ENCODE peak calls at places on chromosomes 12 and 14, in seven cellular contexts. H, I, X, P, S, M and Z are unnamed samples.

GRCh38 chr12:7209958-7210357 is 20.5 kb downstream of the PEX5 start:
- DNase-seq in I (no peak), S (no peak), X (no peak), H (no peak), P (no peak), M (no peak), Z (no peak)

GRCh38 chr12:114777052-114777451 is 93.1 kb upstream of the TBX3 start:
- DNase-seq in X (no peak), H (no peak), I (no peak), P (no peak), S (no peak), M (no peak), Z (no peak)

GRCh38 chr12:107396991-107397390 is 288.6 kb upstream of the PWP1 start:
- DNase-seq in I (no peak), S (no peak), P (peak; percentile 41), X (no peak), H (no peak), M (no peak), Z (no peak)

GRCh38 chr12:33669349-33669748 is 229.7 kb upstream of the SYT10 start:
- DNase-seq in I (no peak), H (no peak), P (no peak), M (no peak), X (no peak), S (no peak), Z (no peak)

GRCh38 chr14:70315942-70316341 is 43.5 kb downstream of the COX16 start:
- DNase-seq in I (no peak), M (no peak), S (no peak), H (no peak), X (no peak), P (no peak), Z (no peak)

GRCh38 chr12:91620949-91621348 is 438.3 kb upstream of the DCN start:
- DNase-seq in P (no peak), H (no peak), M (no peak), S (no peak), I (no peak), X (no peak), Z (no peak)

GRCh38 chr12:102596016-102596415 is 115.7 kb upstream of the IGF1 start:
- DNase-seq in M (no peak), I (no peak), X (no peak), P (no peak), S (no peak), H (no peak), Z (no peak)

GRCh38 chr14:95098984-95099599 is 58.2 kb downstream of the DICER1 start:
- DNase-seq in H (peak; percentile 63), P (peak; percentile 39), S (no peak), I (peak; percentile 57), X (peak; percentile 33), M (no peak), Z (no peak)

GRCh38 chr12:19683178-19683927 is 244.1 kb downstream of the AEBP2 start:
- DNase-seq in I (no peak), P (peak; percentile 33), H (no peak), S (no peak), M (no peak), X (no peak), Z (no peak)

GRCh38 chr12:113461666-113462065 is 10.0 kb downstream of the LHX5 start:
- DNase-seq in I (no peak), M (no peak), X (no peak), S (no peak), H (no peak), P (peak; percentile 77), Z (no peak)

GRCh38 chr12:31005944-31006361 is 67.7 kb upstream of the DDX11 start:
- DNase-seq in S (no peak), H (no peak), P (peak; percentile 48), M (no peak), X (no peak), I (no peak), Z (no peak)

GRCh38 chr12:101459642-101460346 is 15.3 kb upstream of the SPIC start:
- DNase-seq in P (peak; percentile 94), I (no peak), S (no peak), X (no peak), H (peak; percentile 46), M (no peak), Z (no peak)

GRCh38 chr14:52950898-52951729 is at the start of gene FERMT2:
- DNase-seq in M (no peak), H (peak; percentile 86), I (peak; percentile 92), S (peak; percentile 1), X (peak; percentile 50), P (peak; percentile 78), Z (peak; percentile 14)

GRCh38 chr12:115569694-115570093 is 707.8 kb downstream of the MED13L start:
- DNase-seq in M (no peak), P (no peak), H (no peak), S (no peak), I (no peak), X (no peak), Z (no peak)

GRCh38 chr14:63764103-63764502 is 36.2 kb upstream of the SGPP1 start:
- DNase-seq in S (no peak), I (no peak), X (no peak), M (no peak), P (no peak), H (no peak), Z (no peak)

GRCh38 chr12:51540996-51541395 is 50.0 kb upstream of the SCN8A start:
- DNase-seq in H (no peak), P (no peak), M (no peak), S (no peak), I (no peak), X (no peak), Z (no peak)

GRCh38 chr12:26651036-26651435 is 182.0 kb downstream of the ITPR2 start:
- DNase-seq in X (no peak), S (no peak), I (no peak), M (no peak), P (no peak), H (no peak), Z (no peak)

GRCh38 chr12:110849748-110850403 is 3.1 kb downstream of the CCDC63 start:
- DNase-seq in S (no peak), P (no peak), M (no peak), X (no peak), I (no peak), H (no peak), Z (no peak)

GRCh38 chr12:84172823-84173424 is 739.7 kb downstream of the SLC6A15 start:
- DNase-seq in I (no peak), S (no peak), X (no peak), P (no peak), H (no peak), M (no peak), Z (no peak)

GRCh38 chr14:31945074-31945613 is 132.0 kb upstream of the ARHGAP5 start:
- DNase-seq in P (no peak), H (no peak), I (no peak), X (no peak), M (no peak), S (peak; percentile 13), Z (peak; percentile 91)

GRCh38 chr12:48968467-48968866 is 3.1 kb downstream of the WNT10B start:
- DNase-seq in P (no peak), H (no peak), S (no peak), X (no peak), M (no peak), I (no peak), Z (no peak)

GRCh38 chr12:131101006-131101405 is 147.3 kb downstream of the ADGRD1 start:
- DNase-seq in X (no peak), M (no peak), S (no peak), H (peak; percentile 5), I (no peak), P (no peak), Z (no peak)

GRCh38 chr12:46387697-46388096 is 15.1 kb upstream of the SLC38A2 start:
- DNase-seq in S (no peak), P (no peak), X (no peak), M (no peak), H (no peak), I (no peak), Z (peak; percentile 37)
- H3K4me3 ChIP-seq in S (no peak overlapping the region), P (no peak overlapping the region), X (no peak overlapping the region), M (no peak overlapping the region), H (no peak overlapping the region), I (no peak overlapping the region), Z (peak overlapping the region; percentile 1)

GRCh38 chr12:96035283-96036236 is at the start of gene LTA4H:
- DNase-seq in M (peak; percentile 94), H (peak; percentile 98), I (peak; percentile 93), P (peak; percentile 97), S (peak; percentile 97), X (peak; percentile 98), Z (peak; percentile 98)
- H3K27ac ChIP-seq in M (peak within 1 kb of the TSS; percentile 84), H (peak within 1 kb of the TSS; percentile 89), I (peak within 1 kb of the TSS; percentile 80), P (peak within 1 kb of the TSS; percentile 90), S (peak within 1 kb of the TSS; percentile 83), X (no peak within 1 kb of the TSS), Z (peak within 1 kb of the TSS; percentile 75)

DNA sequence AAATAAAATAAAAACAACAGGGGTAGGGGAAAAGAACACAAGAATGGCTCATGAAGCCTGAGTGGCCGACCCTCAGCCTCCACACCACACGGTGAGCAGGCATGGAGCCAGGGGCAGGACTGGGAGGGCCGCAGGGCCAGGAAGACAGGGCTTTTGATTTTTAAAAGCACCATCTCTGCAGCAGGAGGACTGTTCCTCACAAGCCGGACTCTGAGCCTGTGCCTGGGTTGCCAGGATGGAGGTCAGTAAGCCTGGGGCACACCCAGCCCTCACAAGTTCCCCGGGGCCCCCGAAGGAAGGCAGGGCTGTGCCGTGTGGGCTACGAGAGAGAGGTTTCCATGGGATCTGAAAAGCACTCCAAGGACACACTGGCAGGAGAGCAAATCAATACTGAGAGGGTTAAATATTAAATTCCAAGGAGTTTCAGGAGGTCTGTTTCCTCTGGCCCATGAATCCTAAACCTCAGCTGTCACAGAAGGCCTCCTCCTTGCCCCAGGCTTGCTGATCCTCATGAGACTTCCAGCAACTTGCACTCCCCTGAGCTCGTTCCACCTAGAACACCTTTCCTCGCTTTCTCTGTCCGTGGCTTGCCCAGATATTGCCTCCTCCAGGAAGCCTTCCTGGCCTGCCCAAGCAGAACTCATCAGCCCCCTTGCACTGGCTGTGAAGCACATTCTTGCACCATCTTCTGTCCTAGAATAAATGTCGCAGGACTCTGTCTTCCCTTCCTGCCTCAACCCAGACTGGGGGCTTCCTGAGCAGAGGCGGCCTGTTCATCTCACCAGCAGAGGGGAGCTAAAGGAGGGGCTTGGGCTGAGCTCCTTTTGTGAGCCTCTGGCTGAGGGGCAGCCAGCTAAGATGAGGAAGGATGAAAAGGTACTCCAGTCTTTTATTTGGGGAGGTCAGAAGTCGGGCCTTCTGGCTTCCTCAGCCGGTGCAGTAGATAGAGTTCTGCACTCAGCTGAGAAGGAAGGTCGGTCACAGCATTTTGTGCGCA is 64.6 kb downstream of the CCDC88C start:
- DNase-seq in H (no peak), P (no peak), M (no peak), I (no peak), X (no peak), S (no peak), Z (no peak)
- H3K4me1 ChIP-seq in H (peaks cover 57% of the 10 kb centered on the region), P (no peaks in the 10 kb centered on the region), M (peaks cover 86% of the 10 kb centered on the region), I (peaks cover 22% of the 10 kb centered on the region), X (peaks cover 3% of the 10 kb centered on the region), S (peaks cover 97% of the 10 kb centered on the region), Z (peaks cover 96% of the 10 kb centered on the region)

DNA sequence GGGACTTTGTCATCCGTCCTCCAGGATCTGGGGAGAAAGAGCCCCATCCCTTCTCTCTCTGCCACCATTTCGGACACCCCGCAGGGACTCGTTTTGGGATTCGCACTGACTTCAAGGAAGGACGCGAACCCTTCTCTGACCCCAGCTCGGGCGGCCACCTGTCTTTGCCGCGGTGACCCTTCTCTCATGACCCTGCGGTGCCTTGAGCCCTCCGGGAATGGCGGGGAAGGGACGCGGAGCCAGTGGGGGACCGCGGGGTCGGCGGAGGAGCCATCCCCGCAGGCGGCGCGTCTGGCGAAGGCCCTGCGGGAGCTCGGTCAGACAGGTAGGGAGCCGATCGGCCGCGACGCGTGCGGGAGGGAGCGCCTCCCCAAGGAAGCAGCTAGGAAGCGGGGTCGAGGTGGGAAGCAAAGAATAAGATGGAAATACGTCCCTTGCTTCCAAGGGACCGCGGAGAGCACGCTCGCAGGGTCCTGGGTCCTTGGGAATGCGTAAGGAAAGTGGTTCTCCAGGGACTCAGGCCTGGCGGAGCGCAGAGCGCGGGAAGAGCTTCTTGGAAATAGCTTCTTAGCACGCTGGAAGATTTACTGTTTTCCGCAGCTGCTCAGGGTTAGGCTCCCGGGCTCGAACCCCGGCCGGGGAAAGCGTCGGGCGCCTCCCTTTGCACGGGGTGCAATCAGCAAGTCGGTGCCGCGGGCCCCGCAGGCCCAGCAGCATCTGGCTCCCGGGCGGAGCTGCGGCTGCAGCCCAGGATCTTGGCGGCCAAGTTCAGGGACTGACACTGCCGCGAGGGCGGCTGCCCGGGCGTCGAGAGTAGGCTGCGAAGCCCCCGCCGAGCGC is 457 bp downstream of the SOCS2 start:
- DNase-seq in M (no peak), P (no peak), X (no peak), I (peak; percentile 53), H (no peak), S (no peak), Z (no peak)
- H3K4me3 ChIP-seq in M (peak overlapping the region; percentile 96), P (no peak overlapping the region), X (peak overlapping the region; percentile 62), I (peak overlapping the region; percentile 95), H (peak overlapping the region; percentile 62), S (peak overlapping the region; percentile 64), Z (peak overlapping the region; percentile 69)